ENCODE peak calls at places on chromosomes 13 and 19, in five cellular contexts. E, B, M, R and Y are unnamed samples.

GRCh38 chr19:15323496-15324235 is 8.7 kb downstream of the BRD4 start:
- DNase-seq in E (peak; percentile 53), R (no peak), M (no peak), B (peak; percentile 59), Y (no peak)

GRCh38 chr19:3575260-3575741 is 2.6 kb downstream of the HMG20B start:
- DNase-seq in R (peak; percentile 49), E (peak; percentile 16), M (no peak), B (no peak), Y (no peak)

GRCh38 chr13:75405976-75406703 is 75.8 kb downstream of the TBC1D4 start:
- DNase-seq in R (no peak), M (no peak), E (no peak), B (no peak), Y (no peak)

GRCh38 chr19:40989453-40989852 is 1.6 kb upstream of the CYP2B6 start:
- DNase-seq in R (no peak), M (no peak), B (no peak), E (no peak), Y (no peak)

GRCh38 chr13:59867867-59868266 is 295.9 kb downstream of the DIAPH3 start:
- DNase-seq in R (no peak), M (no peak), B (no peak), E (no peak), Y (no peak)

GRCh38 chr13:107586216-107586615 is 629.1 kb downstream of the LIG4 start:
- DNase-seq in R (no peak), E (peak; percentile 89), M (no peak), B (no peak), Y (no peak)

GRCh38 chr13:94505730-94506129 is 26.2 kb upstream of the DCT start:
- DNase-seq in B (no peak), M (no peak), R (no peak), E (no peak), Y (no peak)

GRCh38 chr13:40210865-40211585 is 455.4 kb downstream of the FOXO1 start:
- DNase-seq in R (no peak), B (no peak), M (no peak), E (no peak), Y (no peak)

GRCh38 chr13:113559901-113560644 is 24.5 kb upstream of the TFDP1 start:
- DNase-seq in B (no peak), R (peak; percentile 9), M (no peak), E (no peak), Y (no peak)

GRCh38 chr19:48881741-48882657 is 9.8 kb downstream of the PPP1R15A start:
- DNase-seq in R (no peak), E (no peak), M (no peak), B (no peak), Y (no peak)

GRCh38 chr19:43934055-43934984 is 762 bp downstream of the ZNF45 start:
- DNase-seq in B (no peak), M (no peak), E (peak; percentile 10), R (no peak), Y (no peak)

GRCh38 chr19:43934985-43935708 is at the start of gene ZNF45:
- DNase-seq in E (peak; percentile 85), B (peak; percentile 90), R (peak; percentile 97), M (peak; percentile 69), Y (peak; percentile 92)

GRCh38 chr19:43940719-43941118 is 5.6 kb upstream of the ZNF45 start:
- DNase-seq in E (no peak), B (no peak), M (no peak), R (no peak), Y (no peak)

GRCh38 chr19:43939557-43940260 is 4.6 kb upstream of the ZNF45 start:
- DNase-seq in M (no peak), E (no peak), R (no peak), B (no peak), Y (no peak)

DNA sequence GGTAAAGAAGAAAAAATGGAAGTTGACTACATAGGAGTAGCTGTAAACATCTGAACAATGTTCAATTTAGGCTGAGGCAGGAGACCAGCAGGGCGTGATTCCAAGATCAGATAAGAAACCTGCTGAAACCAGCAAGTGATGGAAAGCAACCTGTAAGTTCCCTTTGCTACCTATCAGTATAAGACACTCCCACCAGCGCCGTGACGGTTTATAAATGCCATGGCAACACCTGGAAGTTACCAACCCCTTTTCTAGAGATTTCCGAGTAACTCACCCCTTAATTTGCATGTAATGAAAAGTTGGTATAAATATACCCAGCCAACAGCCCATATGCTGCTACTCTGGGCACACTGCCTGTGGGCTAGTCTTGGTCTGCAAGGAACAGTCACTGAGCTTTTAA is 1.1 kb upstream of the ZNF45 start:
- DNase-seq in B (no peak), R (no peak), E (no peak), M (no peak), Y (no peak)
- H3K4me3 ChIP-seq in B (no peak overlapping the region), R (no peak overlapping the region), E (no peak overlapping the region), M (no peak overlapping the region), Y (no peak overlapping the region)

DNA sequence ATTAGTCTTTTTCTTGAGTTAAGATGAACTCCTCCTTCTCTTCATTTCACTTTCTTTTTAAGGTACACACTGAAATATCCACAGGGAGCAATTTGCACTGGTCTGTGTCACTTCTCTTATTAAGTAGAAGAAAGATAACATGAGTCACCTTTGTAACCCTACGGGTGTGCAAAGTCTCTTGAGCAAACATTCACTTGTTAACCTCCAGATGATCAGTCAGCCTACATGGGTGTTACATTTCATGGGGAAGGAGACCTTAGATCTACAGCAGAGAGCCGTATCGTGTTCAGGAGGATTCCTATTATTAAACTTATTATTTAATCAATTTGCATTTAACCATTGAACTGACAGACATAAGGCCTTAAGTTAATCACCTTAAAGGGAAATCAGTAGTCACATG is 5.1 kb downstream of the ZNF507 start:
- DNase-seq in E (no peak), R (no peak), B (no peak), M (no peak), Y (no peak)
- H3K36me3 ChIP-seq in E (peaks cover 23% of the 10 kb centered on the region), R (no peaks in the 10 kb centered on the region), B (no peaks in the 10 kb centered on the region), M (no peaks in the 10 kb centered on the region), Y (peaks cover 2% of the 10 kb centered on the region)

GRCh38 chr13:100234524-100235136 is 145.7 kb downstream of the PCCA start:
- DNase-seq in R (no peak), B (no peak), M (no peak), E (peak; percentile 55), Y (no peak)
- H3K4me3 ChIP-seq in R (no peak overlapping the region), B (no peak overlapping the region), M (no peak overlapping the region), E (no peak overlapping the region), Y (no peak overlapping the region)

DNA sequence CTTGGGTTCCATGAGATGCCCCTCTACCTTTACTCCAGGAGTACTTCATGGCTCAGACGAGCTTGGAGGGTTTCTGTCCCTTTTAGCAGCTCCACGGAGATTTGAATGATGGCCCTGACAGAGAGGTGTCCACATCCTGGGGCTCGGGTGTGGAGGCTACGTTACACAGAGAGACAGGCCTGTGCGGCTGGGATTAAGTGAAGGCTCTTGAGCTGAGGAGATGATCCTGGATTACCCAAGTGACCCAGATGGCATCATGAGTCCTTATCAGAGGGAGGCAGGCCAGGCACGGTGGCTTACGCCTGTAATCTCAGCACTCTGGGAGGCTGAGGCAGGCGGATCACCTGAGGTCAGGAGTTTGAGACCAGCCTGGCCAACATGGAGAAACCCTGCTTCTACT is 12.4 kb downstream of the DPP9 start:
- DNase-seq in B (no peak), M (no peak), R (no peak), E (no peak), Y (no peak)
- H3K36me3 ChIP-seq in B (peaks cover 6% of the 10 kb centered on the region), M (peaks cover 3% of the 10 kb centered on the region), R (no peaks in the 10 kb centered on the region), E (peaks cover 62% of the 10 kb centered on the region), Y (peaks cover 60% of the 10 kb centered on the region)

DNA sequence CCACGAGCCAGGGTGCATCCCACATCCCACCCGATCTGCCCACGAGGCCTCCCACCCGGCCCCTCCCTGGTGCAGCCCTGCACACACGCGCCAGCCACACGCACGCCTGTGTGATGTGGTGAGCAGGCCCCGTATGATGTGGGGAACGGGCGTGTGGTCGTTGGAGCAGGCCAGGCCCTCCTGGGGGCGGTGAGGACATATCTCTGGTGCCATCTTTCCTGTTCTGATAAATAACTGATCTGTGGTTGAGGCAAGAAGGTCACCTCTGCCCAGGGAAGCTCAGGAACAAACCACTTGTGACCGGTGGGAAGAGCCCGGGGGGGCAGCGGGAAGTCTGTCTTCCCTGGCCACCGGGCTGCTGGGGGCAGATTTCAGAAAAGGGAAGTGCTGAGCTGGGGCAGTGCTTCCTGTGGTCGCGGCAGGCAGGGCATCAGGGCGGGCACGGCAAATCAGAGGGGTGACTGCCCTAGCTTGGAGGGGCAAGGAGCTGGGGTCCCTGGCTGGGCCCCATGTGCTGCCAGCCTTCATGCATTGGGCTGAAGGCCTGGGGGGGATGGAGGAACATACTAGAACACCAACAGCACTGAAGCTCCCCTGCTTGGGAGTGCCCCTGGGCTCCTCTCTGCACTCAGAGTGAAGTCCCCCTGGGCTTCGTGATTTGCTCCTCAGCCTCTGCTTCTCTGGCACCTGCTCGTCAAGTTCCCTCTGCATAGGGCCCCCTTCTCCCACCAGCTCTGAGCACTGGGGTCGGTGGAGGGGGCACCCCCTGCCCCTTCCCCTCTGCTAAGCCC is 35.2 kb upstream of the SLC7A10 start:
- DNase-seq in R (no peak), M (no peak), E (no peak), B (no peak), Y (peak; percentile 66)
- H3K4me3 ChIP-seq in R (no peak overlapping the region), M (no peak overlapping the region), E (no peak overlapping the region), B (no peak overlapping the region), Y (no peak overlapping the region)

DNA sequence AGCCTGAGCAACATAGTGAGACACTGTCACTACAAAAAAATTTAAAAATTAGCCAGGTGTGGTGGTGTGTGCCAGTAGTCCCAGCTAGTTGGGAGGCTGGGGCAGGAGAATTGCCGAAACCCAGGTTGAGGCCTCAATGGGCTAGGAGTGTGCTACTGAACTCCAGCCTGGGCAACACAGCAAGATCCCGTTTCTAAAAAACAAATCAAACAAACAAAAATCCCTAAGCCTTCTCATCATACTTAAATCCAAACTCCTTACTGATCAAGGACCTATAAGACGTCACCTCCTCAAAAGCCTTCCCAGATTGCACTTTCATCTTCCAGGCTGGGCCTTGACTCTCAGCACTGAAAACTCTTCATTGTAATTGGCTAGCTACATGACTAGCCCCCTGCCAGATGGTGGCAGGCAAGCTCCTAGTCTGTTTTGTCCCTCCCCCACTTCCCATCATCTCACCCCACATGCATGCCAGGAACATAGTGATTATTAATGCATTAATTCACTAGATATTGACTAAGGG is 17.5 kb upstream of the NANOS3 start:
- DNase-seq in B (no peak), M (no peak), R (no peak), E (peak; percentile 58), Y (no peak)
- H3K36me3 ChIP-seq in B (no peaks in the 10 kb centered on the region), M (no peaks in the 10 kb centered on the region), R (no peaks in the 10 kb centered on the region), E (no peaks in the 10 kb centered on the region), Y (no peaks in the 10 kb centered on the region)

GRCh38 chr19:10625762-10626138 is 397 bp downstream of the SLC44A2 start:
- DNase-seq in E (no peak), R (no peak), B (no peak), M (no peak), Y (no peak)
- H3K4me3 ChIP-seq in E (peak overlapping the region; percentile 53), R (peak overlapping the region; percentile 56), B (peak overlapping the region; percentile 88), M (peak overlapping the region; percentile 53), Y (peak overlapping the region; percentile 65)